ENCODE peak calls at places on chromosomes 2 and 18, in ten cellular contexts. N, M, Y, Q, K, I, W, F, Z and B are unnamed samples.

GRCh38 chr2:219672406-219672805 is 45.0 kb downstream of the SLC4A3 start:
- DNase-seq in N (no peak), M (no peak), Y (no peak), Q (no peak), K (no peak), I (no peak), W (no peak), F (no peak), Z (no peak), B (no peak)

GRCh38 chr2:68317971-68318685 is 1.6 kb downstream of the CNRIP1 start:
- DNase-seq in N (no peak), M (no peak), Y (no peak), Q (no peak), K (no peak), I (no peak), W (no peak), F (no peak), Z (no peak), B (no peak)

GRCh38 chr2:38671303-38671702 is 5.4 kb downstream of the GALM start:
- DNase-seq in N (no peak), M (no peak), Y (no peak), Q (peak), K (no peak), I (no peak), W (no peak), F (no peak), Z (no peak), B (no peak)

GRCh38 chr2:44570149-44570678 is 208.5 kb downstream of the CAMKMT start:
- DNase-seq in N (no peak), M (no peak), Y (no peak), Q (no peak), K (no peak), I (no peak), W (no peak), F (no peak), Z (no peak), B (no peak)

GRCh38 chr2:83331810-83332209 is 1127.3 kb downstream of the SUCLG1 start:
- DNase-seq in N (no peak), M (no peak), Y (no peak), Q (no peak), K (no peak), I (no peak), W (no peak), F (no peak), Z (no peak), B (no peak)

GRCh38 chr2:217107480-217107879 is 247.6 kb upstream of the TNP1 start:
- DNase-seq in N (no peak), M (no peak), Y (no peak), Q (no peak), K (no peak), I (no peak), W (no peak), F (no peak), Z (peak), B (no peak)

GRCh38 chr18:50172367-50172766 is 22.6 kb downstream of the MYO5B start:
- DNase-seq in N (no peak), M (no peak), Y (no peak), Q (no peak), K (no peak), I (no peak), W (no peak), F (no peak), Z (no peak), B (no peak)

GRCh38 chr2:25421746-25422431 is 80.2 kb upstream of the DNMT3A start:
- DNase-seq in N (no peak), M (peak), Y (no peak), Q (no peak), K (no peak), I (no peak), W (peak), F (no peak), Z (no peak), B (no peak)

GRCh38 chr2:207334631-207335371 is 169.1 kb upstream of the KLF7 start:
- DNase-seq in N (no peak), M (no peak), Y (no peak), Q (peak), K (peak), I (peak), W (peak), F (peak), Z (peak), B (peak)

GRCh38 chr18:55189972-55190371 is 230.7 kb upstream of the CCDC68 start:
- DNase-seq in N (no peak), M (no peak), Y (no peak), Q (peak), K (no peak), I (no peak), W (no peak), F (no peak), Z (no peak), B (no peak)

GRCh38 chr2:88188741-88189140 is 18.6 kb downstream of the THNSL2 start:
- DNase-seq in N (no peak), M (no peak), Y (no peak), Q (no peak), K (no peak), I (no peak), W (no peak), F (no peak), Z (peak), B (no peak)

GRCh38 chr18:24138884-24139616 is at the start of gene CABYR:
- DNase-seq in N (no peak), M (peak), Y (peak), Q (peak), K (peak), I (peak), W (peak), F (peak), Z (peak), B (peak)

GRCh38 chr18:9696112-9696511 is 12.0 kb upstream of the RAB31 start:
- DNase-seq in N (no peak), M (no peak), Y (no peak), Q (no peak), K (no peak), I (no peak), W (no peak), F (no peak), Z (no peak), B (no peak)

DNA sequence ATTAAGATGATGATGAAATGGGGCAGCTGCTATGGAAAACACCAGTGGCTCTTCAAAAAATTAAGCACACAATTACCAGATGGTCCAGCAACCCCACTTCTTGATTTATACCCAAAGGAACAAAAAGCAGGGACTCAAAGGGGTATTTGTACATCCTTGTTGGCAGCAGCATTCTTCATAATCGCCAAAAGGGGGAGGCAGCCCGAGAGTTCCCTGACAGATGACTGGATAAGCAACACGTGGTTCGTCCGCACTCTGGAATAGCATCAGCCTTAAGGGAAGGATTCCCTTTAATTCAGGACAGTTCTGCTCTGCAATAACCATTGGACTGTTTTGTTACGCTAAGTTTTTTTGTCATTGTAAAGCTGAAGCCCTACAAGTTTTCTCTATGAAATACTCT is 76.7 kb upstream of the TWIST2 start:
- DNase-seq in N (no peak), M (no peak), Y (no peak), Q (no peak), K (no peak), I (no peak), W (no peak), F (no peak), Z (peak), B (no peak)
- TF ChIP-seq CTCF in N (no peak), M (no peak), Y (peak), Q (no peak), K (no peak), I (no peak), W (no peak), F (peak), Z (peak), B (no peak)

GRCh38 chr2:36318547-36318946 is 37.0 kb upstream of the CRIM1 start:
- DNase-seq in N (no peak), M (no peak), Y (no peak), Q (no peak), K (no peak), I (no peak), W (no peak), F (no peak), Z (peak), B (no peak)
- TF ChIP-seq CTCF in N (no peak), M (no peak), Y (peak), Q (no peak), K (no peak), I (no peak), W (no peak), F (peak), Z (peak), B (no peak)

DNA sequence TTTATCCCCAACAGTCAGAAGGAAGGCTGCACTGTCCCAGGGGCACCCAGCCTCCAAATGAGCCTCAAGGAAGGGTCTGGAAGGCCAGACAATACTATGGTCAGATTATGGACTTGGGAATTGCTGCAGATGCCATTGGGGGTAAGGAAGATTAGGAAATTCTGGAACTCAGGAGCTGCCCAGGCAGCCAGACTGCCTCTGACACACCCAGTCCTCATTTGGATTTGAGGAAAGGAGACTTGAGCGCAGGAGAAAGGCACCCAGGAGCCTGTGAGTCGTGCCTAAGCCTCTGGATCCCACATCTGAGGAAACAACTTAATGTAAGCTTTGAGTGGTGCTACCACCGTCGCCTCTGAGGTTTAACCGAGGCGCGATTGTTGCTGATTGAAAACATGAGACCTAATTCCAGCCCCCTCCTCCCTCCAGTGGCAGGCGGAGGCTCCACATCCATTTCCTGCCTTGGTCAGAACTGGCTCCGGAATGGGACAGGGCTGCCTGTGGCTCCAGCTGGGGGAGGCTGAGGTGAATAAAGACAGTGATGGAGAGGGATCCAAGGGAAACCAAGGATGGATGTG is 176.8 kb upstream of the PKDCC start:
- DNase-seq in N (no peak), M (no peak), Y (no peak), Q (peak), K (peak), I (no peak), W (no peak), F (no peak), Z (no peak), B (no peak)
- TF ChIP-seq CTCF in N (peak), M (no peak), Y (peak), Q (no peak), K (peak), I (peak), W (no peak), F (no peak), Z (no peak), B (no peak)

DNA sequence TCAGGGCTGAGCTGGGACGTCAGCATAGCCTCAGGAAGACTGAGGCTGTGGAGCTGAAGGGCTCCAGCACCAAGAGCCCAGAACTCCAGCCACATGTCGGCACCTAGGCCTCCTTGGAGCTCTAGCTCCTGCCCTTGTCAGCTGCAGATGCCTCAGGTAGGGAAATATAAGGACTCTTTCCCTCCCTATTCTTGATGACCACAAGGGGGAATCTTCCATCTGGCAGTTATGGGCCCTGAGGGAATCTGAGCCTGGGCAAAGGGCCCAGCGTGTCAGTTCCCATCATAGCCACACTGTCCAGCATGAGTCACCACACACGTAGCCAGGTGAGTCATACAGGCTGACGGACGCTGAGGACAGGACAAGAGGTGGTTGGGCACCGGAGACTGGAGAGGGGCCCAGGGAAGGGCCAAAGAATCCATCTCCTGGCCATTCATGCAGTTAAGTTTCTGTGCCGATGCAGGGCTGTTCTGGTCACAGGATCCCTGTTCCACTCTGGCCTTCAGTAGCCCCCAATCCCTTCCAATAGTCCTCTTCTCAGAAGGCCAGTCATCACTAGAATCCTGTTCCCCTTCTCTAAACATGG is 1.8 kb downstream of the MPV17 start:
- DNase-seq in N (no peak), M (peak), Y (no peak), Q (peak), K (peak), I (peak), W (no peak), F (peak), Z (peak), B (peak)
- TF ChIP-seq CTCF in N (peak), M (peak), Y (peak), Q (no peak), K (no peak), I (peak), W (no peak), F (peak), Z (peak), B (no peak)

DNA sequence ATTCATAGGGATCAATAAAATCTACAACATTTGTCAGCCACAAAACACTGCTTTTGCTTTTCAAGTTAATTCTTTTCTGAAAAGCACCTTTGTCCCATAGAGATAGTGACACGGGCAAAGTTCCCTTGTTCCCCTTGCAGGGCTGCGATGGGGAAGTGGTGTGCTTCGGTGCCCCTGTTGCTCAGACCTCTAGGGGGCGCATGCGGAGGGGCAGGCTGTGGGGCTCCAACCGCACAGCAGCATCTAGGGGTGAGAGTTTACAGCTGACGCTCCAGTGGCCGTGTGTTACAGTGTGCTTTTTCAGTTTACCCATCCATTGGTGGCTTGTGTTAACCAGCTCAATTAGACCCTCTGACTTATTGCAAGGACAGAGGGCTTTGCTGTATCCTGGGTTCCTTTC is 1432.2 kb upstream of the ACVR2A start:
- DNase-seq in N (no peak), M (no peak), Y (peak), Q (peak), K (no peak), I (no peak), W (no peak), F (no peak), Z (no peak), B (no peak)
- TF ChIP-seq CTCF in N (no peak), M (no peak), Y (no peak), Q (peak), K (no peak), I (no peak), W (peak), F (no peak), Z (peak), B (no peak)

DNA sequence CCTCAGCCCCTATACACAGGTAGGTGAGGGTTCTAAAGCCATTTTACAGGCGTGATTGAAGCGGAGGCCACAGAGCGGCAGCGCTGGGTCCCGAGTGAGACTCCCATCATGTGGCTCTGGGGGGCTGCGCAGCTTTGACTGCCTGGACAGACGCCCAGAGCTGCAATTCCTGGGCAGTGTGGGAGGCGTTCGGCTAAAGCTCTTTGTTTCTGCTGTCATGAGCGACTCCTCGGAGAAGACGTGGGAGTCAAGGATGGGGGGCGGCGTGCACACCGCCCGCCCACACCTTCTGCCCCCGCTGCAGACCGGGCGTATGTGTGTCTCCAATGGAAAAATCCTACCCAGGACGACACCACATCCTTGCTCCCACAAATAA is 867 bp upstream of the LBH start:
- DNase-seq in N (no peak), M (no peak), Y (no peak), Q (peak), K (no peak), I (no peak), W (no peak), F (no peak), Z (no peak), B (no peak)
- TF ChIP-seq CTCF in N (no peak), M (no peak), Y (peak), Q (no peak), K (no peak), I (no peak), W (peak), F (no peak), Z (no peak), B (no peak)

DNA sequence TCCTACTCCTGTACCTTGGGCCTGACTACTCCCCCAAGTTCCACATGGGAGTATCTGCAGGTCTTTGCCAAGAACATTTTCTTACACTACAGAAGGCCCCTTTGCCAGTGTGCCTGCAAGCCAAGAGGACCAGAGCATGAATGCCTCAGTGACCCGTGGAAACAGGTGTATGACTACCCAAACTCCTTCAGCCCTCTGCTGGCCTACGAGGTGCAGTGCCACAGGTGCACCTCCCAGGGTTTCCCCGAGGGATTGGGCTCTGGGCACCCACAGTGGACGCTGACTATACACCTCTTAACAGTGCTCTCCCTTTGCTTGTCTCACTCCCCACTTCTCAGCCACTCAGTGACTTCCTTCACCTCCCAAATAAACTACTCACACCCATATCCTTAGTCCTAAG is 91.4 kb downstream of the COL6A3 start:
- DNase-seq in N (no peak), M (no peak), Y (no peak), Q (peak), K (no peak), I (peak), W (no peak), F (no peak), Z (peak), B (no peak)
- TF ChIP-seq CTCF in N (peak), M (peak), Y (peak), Q (peak), K (no peak), I (peak), W (peak), F (peak), Z (peak), B (no peak)

DNA sequence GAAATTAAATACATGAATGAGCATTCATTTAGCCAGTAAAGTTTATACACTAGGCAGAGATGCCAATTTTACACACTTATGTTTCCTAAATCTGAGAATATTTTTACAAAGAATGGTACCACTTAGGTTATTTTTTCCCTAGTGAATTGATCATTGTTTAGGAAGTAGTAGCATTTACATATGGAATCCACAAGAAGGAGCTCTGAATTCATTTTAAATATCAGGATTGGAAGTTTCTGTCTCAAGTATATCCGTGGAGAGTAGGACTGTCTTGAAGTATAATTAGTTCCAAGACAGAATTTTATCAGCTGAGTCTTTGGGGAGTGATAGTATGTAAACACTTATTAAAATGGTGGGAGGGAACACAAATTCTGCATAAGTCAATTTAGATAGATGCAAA is 82.2 kb upstream of the FAM98A start:
- DNase-seq in N (no peak), M (no peak), Y (no peak), Q (no peak), K (no peak), I (no peak), W (no peak), F (no peak), Z (peak), B (no peak)
- TF ChIP-seq CTCF in N (no peak), M (no peak), Y (peak), Q (no peak), K (no peak), I (no peak), W (peak), F (peak), Z (peak), B (no peak)

GRCh38 chr18:75896865-75897264 is 469.4 kb upstream of the SMIM21 start:
- DNase-seq in N (no peak), M (no peak), Y (no peak), Q (no peak), K (no peak), I (no peak), W (no peak), F (no peak), Z (peak), B (no peak)
- TF ChIP-seq CTCF in N (no peak), M (no peak), Y (peak), Q (no peak), K (no peak), I (no peak), W (no peak), F (peak), Z (peak), B (no peak)